ENCODE peak calls at places on chromosomes 3 and 15, in four cellular contexts. W is mesenchymal stem cell, V is right atrium auricular region, D is SJSA1. M is an unnamed sample.

GRCh38 chr3:84023842-84024241 is 934.9 kb upstream of the CADM2 start:
- DNase-seq in V (no peak), D (no peak), W (no peak), M (no peak)

GRCh38 chr15:91223902-91224301 is 123.8 kb downstream of the SV2B start:
- DNase-seq in V (no peak), D (no peak), W (no peak), M (no peak)

GRCh38 chr3:52774901-52775864 is 2.2 kb upstream of the ITIH1 start:
- DNase-seq in W (no peak), V (peak), D (no peak), M (no peak)

GRCh38 chr3:98359993-98360675 is 6.5 kb downstream of the OR5K4 start:
- DNase-seq in D (no peak), W (peak), V (no peak), M (peak)

GRCh38 chr3:132661120-132661519 is 991 bp downstream of the UBA5 start:
- DNase-seq in V (no peak), D (no peak), W (no peak), M (no peak)

GRCh38 chr3:184523825-184524615 is 37.6 kb upstream of the EPHB3 start:
- DNase-seq in D (no peak), V (peak), W (peak), M (peak)

GRCh38 chr3:123447749-123448502 is 964 bp downstream of the ADCY5 start:
- DNase-seq in V (no peak), D (peak), W (no peak), M (no peak)

GRCh38 chr15:91409430-91409829 is 309.4 kb downstream of the SV2B start:
- DNase-seq in V (no peak), D (no peak), W (no peak), M (no peak)

GRCh38 chr3:185549111-185549510 is 3.3 kb downstream of the LIPH start:
- DNase-seq in V (peak), D (peak), W (peak), M (no peak)

GRCh38 chr15:51866161-51866560 is 36.7 kb downstream of the TMOD3 start:
- DNase-seq in W (no peak), D (no peak), V (no peak), M (no peak)

GRCh38 chr3:48693826-48694225 is 8.1 kb upstream of the NCKIPSD start:
- DNase-seq in W (no peak), D (no peak), V (no peak), M (no peak)

GRCh38 chr3:70736009-70736408 is 423.6 kb upstream of the MDFIC2 start:
- DNase-seq in W (peak), V (no peak), D (no peak), M (no peak)

GRCh38 chr3:58575986-58576652 is 1.1 kb downstream of the FAM107A start:
- DNase-seq in D (no peak), V (no peak), W (no peak), M (no peak)
- H3K4me3 ChIP-seq in D (no peak), V (peak), W (no peak), M (no peak)

DNA sequence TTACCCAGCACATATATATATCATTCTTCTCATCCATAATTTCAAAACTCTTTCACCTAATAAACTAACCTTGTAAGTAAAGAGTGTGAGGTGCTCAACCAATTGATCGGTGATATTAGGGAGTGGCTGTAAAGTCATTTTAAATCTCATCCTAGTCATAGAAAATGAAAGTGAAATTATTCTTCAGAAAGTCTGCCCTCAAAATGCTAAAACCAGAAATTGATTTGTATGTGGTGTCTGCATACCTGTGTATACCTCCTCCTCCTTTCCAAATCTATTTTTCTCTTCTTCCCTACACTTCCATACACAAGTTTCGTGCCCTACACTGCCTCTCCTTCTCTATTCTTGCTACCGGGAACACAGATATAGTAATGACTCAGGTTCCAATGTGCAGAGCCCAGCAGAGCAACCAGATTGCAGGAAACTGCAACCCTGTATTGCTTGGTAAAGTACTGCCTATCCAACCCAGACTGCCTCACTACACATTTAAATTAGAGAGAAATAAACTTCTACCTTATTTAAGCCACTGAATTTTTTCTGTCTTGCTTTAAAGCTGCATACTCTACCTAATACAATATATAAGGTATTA is 7.4 kb upstream of the TBC1D5 start:
- DNase-seq in V (no peak), W (no peak), D (no peak), M (no peak)
- H3K4me3 ChIP-seq in V (no peak), W (peak), D (no peak), M (no peak)

DNA sequence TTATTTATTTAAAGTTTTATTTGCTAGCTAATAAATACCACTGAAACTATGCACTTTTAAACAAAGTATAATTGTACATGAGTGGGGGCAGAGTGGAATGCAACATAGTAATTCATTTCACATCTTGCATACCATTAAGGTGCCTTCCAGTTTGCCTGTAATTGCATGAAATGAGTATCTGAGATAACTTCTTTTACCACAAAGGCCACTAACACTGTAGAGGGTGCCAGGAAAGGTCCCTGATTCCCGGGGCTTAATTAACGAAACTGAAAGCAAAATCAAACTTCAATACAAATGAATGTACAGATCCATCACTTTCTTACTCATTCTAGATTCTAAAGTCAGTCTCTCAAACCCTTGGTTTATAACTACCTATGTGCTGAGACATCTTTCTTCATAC is 2.1 kb downstream of the CD47 start:
- DNase-seq in D (peak), W (peak), V (no peak), M (peak)
- H3K4me3 ChIP-seq in D (peak), W (peak), V (peak), M (peak)

GRCh38 chr15:45165536-45165935 is 22.2 kb downstream of the SHF start:
- DNase-seq in V (no peak), D (no peak), W (no peak), M (no peak)
- H3K4me3 ChIP-seq in V (no peak), D (no peak), W (no peak), M (no peak)

GRCh38 chr3:46885612-46886011 is 8.1 kb downstream of the PTH1R start:
- DNase-seq in W (no peak), D (no peak), V (no peak), M (no peak)

GRCh38 chr3:46883252-46884185 is 6.0 kb downstream of the PTH1R start:
- DNase-seq in W (peak), V (no peak), D (no peak), M (peak)

GRCh38 chr3:46882377-46883015 is 5.0 kb downstream of the PTH1R start:
- DNase-seq in W (peak), D (peak), V (no peak), M (peak)

GRCh38 chr3:46884929-46885328 is 7.4 kb downstream of the PTH1R start:
- DNase-seq in D (no peak), V (no peak), W (no peak), M (no peak)

DNA sequence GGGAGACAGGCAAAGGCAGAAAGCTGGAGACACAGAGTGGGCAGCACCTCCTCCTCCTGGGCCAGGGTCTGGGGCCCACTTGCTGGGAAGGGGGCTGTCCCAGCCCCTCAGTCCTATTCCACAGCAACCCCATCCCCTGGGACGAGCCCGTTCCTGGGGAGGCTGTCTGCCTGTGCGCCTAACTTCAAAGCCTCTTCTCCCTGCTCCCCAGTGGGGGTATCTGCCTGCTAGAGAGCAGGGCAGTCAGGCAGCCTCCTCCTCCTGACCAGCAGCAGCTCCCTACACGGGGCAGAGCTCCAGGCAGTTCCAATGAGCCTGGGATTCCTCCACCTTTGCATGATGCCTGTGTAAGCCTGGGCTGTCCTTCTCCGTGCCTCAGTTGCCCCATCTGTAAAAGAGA is 6.9 kb downstream of the PTH1R start:
- DNase-seq in V (no peak), W (no peak), D (no peak), M (no peak)
- H3K4me3 ChIP-seq in V (peak), W (no peak), D (no peak), M (no peak)

GRCh38 chr3:3172627-3173026 is 6.9 kb downstream of the CRBN start:
- DNase-seq in W (no peak), V (no peak), D (no peak), M (no peak)
- H3K4me3 ChIP-seq in W (no peak), V (no peak), D (no peak), M (no peak)

DNA sequence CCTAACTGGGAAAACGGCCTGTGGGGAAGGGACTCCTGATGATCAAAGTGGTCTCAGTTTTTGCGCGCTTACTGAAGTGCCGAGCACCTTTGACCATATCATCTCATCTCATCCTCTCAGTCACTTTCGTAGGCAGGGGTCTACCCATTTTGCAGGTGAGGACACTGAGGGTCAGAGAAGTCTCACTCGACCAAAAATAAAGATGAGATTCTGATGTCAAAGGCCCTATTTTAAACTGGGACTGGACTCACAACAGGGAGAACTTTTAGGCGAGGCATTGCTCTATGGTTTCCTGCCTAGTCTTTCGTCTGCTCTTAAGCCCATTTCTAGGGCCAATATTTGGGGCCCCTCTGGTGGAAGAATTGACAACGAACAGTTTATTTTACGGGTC is 830 bp downstream of the SLC6A11 start:
- DNase-seq in V (peak), D (no peak), W (no peak), M (no peak)
- H3K4me3 ChIP-seq in V (no peak), D (no peak), W (no peak), M (no peak)

DNA sequence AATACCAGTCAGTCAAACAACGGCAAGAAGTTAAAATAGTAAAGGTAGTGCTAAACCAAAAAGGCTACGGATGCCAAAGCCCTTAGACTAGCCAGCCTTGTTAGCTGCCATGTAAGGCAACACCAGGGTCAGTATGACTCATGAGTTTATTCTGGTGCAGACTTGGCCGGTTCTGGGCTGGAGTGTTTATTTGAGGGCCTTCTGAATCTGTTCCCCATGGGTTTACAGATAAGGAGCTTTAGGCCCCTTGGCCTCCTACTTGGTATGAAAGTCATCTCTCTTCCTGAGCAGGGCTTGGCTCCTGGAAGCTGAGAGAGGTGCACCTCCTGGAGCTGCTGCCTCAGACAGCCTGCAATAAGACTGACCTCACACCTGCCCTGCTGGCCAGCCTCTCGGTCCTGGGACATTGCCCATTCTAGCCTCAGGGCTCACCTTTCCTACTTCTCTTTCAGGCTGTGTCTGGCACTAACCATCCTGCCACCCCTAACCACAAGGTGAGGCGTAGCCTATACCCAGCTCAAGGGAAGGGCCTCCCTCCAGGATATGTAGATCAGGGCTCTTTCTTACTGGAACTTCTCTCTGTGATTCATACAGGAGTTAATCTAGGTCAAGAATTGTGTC is 10.4 kb upstream of the RTP1 start:
- DNase-seq in D (peak), V (peak), W (peak), M (no peak)
- H3K4me3 ChIP-seq in D (no peak), V (no peak), W (no peak), M (no peak)

DNA sequence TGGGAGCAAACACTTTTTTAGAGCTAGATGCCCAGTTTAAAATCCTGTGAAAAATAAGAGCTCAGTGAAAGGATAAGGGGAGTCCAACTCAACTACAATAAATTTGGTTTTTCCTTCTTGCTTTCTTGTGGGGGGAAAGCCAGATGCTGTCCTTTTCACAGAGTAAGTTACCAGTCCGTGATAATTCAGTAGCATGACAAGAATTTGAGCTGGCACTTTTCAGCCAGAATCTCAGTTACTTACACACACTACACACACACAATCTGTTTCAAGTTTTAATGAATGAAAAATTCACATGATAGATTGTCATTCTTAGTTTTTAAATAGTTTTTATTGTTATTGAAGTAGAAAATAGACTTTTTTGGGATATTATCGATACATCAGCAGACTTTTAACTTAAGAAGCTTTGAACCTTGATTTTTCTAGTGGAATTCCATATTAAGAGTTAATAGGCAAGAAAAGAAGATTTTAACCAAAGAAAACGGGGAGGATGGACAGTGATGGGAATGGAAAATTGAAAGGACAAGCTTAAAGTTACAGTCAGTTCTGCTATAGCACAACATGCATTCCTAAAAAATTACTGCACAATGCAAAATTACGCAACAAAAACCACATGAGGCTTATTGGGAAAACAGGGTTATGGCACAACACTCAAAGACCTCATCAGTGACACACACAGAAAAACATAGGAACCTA is 47.0 kb downstream of the PSMD6 start:
- DNase-seq in W (peak), V (no peak), D (peak), M (peak)
- H3K4me3 ChIP-seq in W (peak), V (no peak), D (no peak), M (no peak)

DNA sequence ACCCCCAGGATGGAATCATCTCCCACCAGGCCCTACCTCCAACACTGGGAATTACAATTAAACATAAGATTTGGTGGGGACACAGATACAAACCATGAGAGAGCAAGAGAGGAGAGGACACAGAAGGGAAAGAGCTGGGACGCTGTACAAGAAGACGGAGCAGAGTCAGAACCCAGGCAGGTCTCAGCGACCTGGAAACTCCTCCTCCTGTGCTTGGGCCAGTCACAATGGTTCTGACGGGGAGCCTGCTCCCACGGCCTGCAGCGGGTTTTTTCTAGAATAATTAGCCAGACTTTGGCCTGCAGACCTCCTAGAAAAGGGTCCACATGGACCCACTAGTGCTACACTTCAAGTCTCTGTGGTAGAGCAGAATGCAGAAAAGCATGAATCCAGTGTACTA is 5.6 kb downstream of the SLC12A8 start:
- DNase-seq in V (no peak), W (no peak), D (no peak), M (no peak)
- H3K4me3 ChIP-seq in V (no peak), W (no peak), D (no peak), M (no peak)

M was measured in NB4.